ENCODE peak calls at places on chromosomes 6 and 20, in five cellular contexts. One of them, this sample, is unnamed.

GRCh38 chr6:85637579-85637978 is 5.1 kb downstream of the SYNCRIP start:
- DNase-seq in DMS153: no peak
- DNase-seq in astrocyte of the cerebellum: no peak
- DNase-seq in breast epithelium: no peak
- DNase-seq in mammary epithelial cell: no peak
- DNase-seq in this sample: no peak

GRCh38 chr6:139375239-139376053 is 998 bp upstream of the CITED2 start:
- DNase-seq in mammary epithelial cell: peak
- DNase-seq in breast epithelium: peak
- DNase-seq in DMS153: peak
- DNase-seq in astrocyte of the cerebellum: peak
- DNase-seq in this sample: peak

GRCh38 chr6:3893487-3893886 is 44.3 kb downstream of the FAM50B start:
- DNase-seq in breast epithelium: no peak
- DNase-seq in DMS153: no peak
- DNase-seq in mammary epithelial cell: no peak
- DNase-seq in astrocyte of the cerebellum: no peak
- DNase-seq in this sample: no peak

GRCh38 chr6:111871207-111871606 is 2.0 kb downstream of the FYN start:
- DNase-seq in astrocyte of the cerebellum: no peak
- DNase-seq in DMS153: no peak
- DNase-seq in mammary epithelial cell: no peak
- DNase-seq in breast epithelium: no peak
- DNase-seq in this sample: no peak

GRCh38 chr6:165548450-165548849 is 114.6 kb downstream of the PDE10A start:
- DNase-seq in breast epithelium: no peak
- DNase-seq in astrocyte of the cerebellum: no peak
- DNase-seq in mammary epithelial cell: no peak
- DNase-seq in DMS153: no peak
- DNase-seq in this sample: no peak

GRCh38 chr20:21102252-21102609 is 3.9 kb downstream of the LINC00237 start:
- DNase-seq in mammary epithelial cell: no peak
- DNase-seq in DMS153: no peak
- DNase-seq in breast epithelium: no peak
- DNase-seq in astrocyte of the cerebellum: no peak
- DNase-seq in this sample: peak

GRCh38 chr6:157953580-157954091 is 28.0 kb upstream of the SYNJ2 start:
- DNase-seq in mammary epithelial cell: no peak
- DNase-seq in breast epithelium: no peak
- DNase-seq in DMS153: no peak
- DNase-seq in astrocyte of the cerebellum: no peak
- DNase-seq in this sample: no peak

GRCh38 chr6:4788953-4789584 is 12.9 kb downstream of the CDYL start:
- DNase-seq in mammary epithelial cell: no peak
- DNase-seq in DMS153: no peak
- DNase-seq in astrocyte of the cerebellum: no peak
- DNase-seq in breast epithelium: no peak
- DNase-seq in this sample: no peak

GRCh38 chr6:27812805-27813626 is 99.2 kb downstream of the OR2B2 start:
- DNase-seq in mammary epithelial cell: no peak
- DNase-seq in astrocyte of the cerebellum: no peak
- DNase-seq in DMS153: no peak
- DNase-seq in breast epithelium: no peak
- DNase-seq in this sample: no peak

GRCh38 chr6:170210651-170211403 is 80.1 kb downstream of the DLL1 start:
- DNase-seq in astrocyte of the cerebellum: no peak
- DNase-seq in DMS153: no peak
- DNase-seq in mammary epithelial cell: no peak
- DNase-seq in breast epithelium: no peak
- DNase-seq in this sample: no peak

GRCh38 chr20:35001596-35002362 is 46.1 kb downstream of the MYH7B start:
- DNase-seq in DMS153: no peak
- DNase-seq in mammary epithelial cell: no peak
- DNase-seq in astrocyte of the cerebellum: no peak
- DNase-seq in breast epithelium: no peak
- DNase-seq in this sample: no peak

GRCh38 chr20:53737404-53738038 is 143.9 kb upstream of the ZNF217 start:
- DNase-seq in astrocyte of the cerebellum: no peak
- DNase-seq in DMS153: no peak
- DNase-seq in mammary epithelial cell: peak
- DNase-seq in breast epithelium: no peak
- DNase-seq in this sample: no peak

GRCh38 chr6:24215068-24215467 is 89.1 kb downstream of the NRSN1 start:
- DNase-seq in DMS153: no peak
- DNase-seq in breast epithelium: no peak
- DNase-seq in mammary epithelial cell: no peak
- DNase-seq in astrocyte of the cerebellum: no peak
- DNase-seq in this sample: no peak

GRCh38 chr6:149014631-149015171 is 267.9 kb downstream of the UST start:
- DNase-seq in DMS153: no peak
- DNase-seq in astrocyte of the cerebellum: no peak
- DNase-seq in breast epithelium: no peak
- DNase-seq in mammary epithelial cell: no peak
- DNase-seq in this sample: no peak

GRCh38 chr6:123564363-123564762 is 72.4 kb downstream of the TRDN start:
- DNase-seq in breast epithelium: no peak
- DNase-seq in mammary epithelial cell: no peak
- DNase-seq in astrocyte of the cerebellum: no peak
- DNase-seq in DMS153: no peak
- DNase-seq in this sample: no peak

GRCh38 chr6:53894086-53894485 is 99.3 kb downstream of the LRRC1 start:
- DNase-seq in astrocyte of the cerebellum: no peak
- DNase-seq in breast epithelium: no peak
- DNase-seq in DMS153: peak
- DNase-seq in mammary epithelial cell: peak
- DNase-seq in this sample: no peak

GRCh38 chr6:113909224-113909856 is 52.2 kb downstream of the MARCKS start:
- DNase-seq in breast epithelium: no peak
- DNase-seq in mammary epithelial cell: peak
- DNase-seq in astrocyte of the cerebellum: peak
- DNase-seq in DMS153: peak
- DNase-seq in this sample: peak

GRCh38 chr20:49448917-49449316 is 33.6 kb downstream of the KCNB1 start:
- DNase-seq in breast epithelium: no peak
- DNase-seq in astrocyte of the cerebellum: no peak
- DNase-seq in DMS153: no peak
- DNase-seq in mammary epithelial cell: no peak
- DNase-seq in this sample: no peak

GRCh38 chr6:29516108-29516507 is 28.4 kb upstream of the MAS1L start:
- DNase-seq in mammary epithelial cell: peak
- DNase-seq in astrocyte of the cerebellum: peak
- DNase-seq in DMS153: peak
- DNase-seq in breast epithelium: no peak
- DNase-seq in this sample: no peak

GRCh38 chr20:51020657-51021056 is 2.2 kb downstream of the KCNG1 start:
- DNase-seq in mammary epithelial cell: no peak
- DNase-seq in DMS153: no peak
- DNase-seq in breast epithelium: no peak
- DNase-seq in astrocyte of the cerebellum: no peak
- DNase-seq in this sample: no peak

GRCh38 chr6:49457771-49458170 is 5.3 kb downstream of the MMUT start:
- DNase-seq in breast epithelium: no peak
- DNase-seq in DMS153: no peak
- DNase-seq in astrocyte of the cerebellum: no peak
- DNase-seq in mammary epithelial cell: peak
- DNase-seq in this sample: no peak

GRCh38 chr6:112231609-112232060 is 22.7 kb downstream of the LAMA4 start:
- DNase-seq in mammary epithelial cell: peak
- DNase-seq in breast epithelium: no peak
- DNase-seq in astrocyte of the cerebellum: no peak
- DNase-seq in DMS153: peak
- DNase-seq in this sample: no peak

GRCh38 chr6:4134841-4135664 is at the start of gene ECI2:
- DNase-seq in breast epithelium: peak
- DNase-seq in mammary epithelial cell: peak
- DNase-seq in astrocyte of the cerebellum: no peak
- DNase-seq in DMS153: peak
- DNase-seq in this sample: no peak

GRCh38 chr6:13668291-13668928 is 43.2 kb downstream of the RANBP9 start:
- DNase-seq in breast epithelium: no peak
- DNase-seq in DMS153: no peak
- DNase-seq in mammary epithelial cell: peak
- DNase-seq in astrocyte of the cerebellum: no peak
- DNase-seq in this sample: no peak

GRCh38 chr20:11120451-11120850 is 446.7 kb upstream of the JAG1 start:
- DNase-seq in breast epithelium: no peak
- DNase-seq in astrocyte of the cerebellum: peak
- DNase-seq in mammary epithelial cell: no peak
- DNase-seq in DMS153: no peak
- DNase-seq in this sample: no peak

GRCh38 chr6:132798820-132799538 is 542 bp upstream of the SLC18B1 start:
- DNase-seq in mammary epithelial cell: peak
- DNase-seq in astrocyte of the cerebellum: peak
- DNase-seq in DMS153: peak
- DNase-seq in breast epithelium: peak
- DNase-seq in this sample: peak

GRCh38 chr6:3205913-3206312 is 21.5 kb downstream of the TUBB2B start:
- DNase-seq in astrocyte of the cerebellum: peak
- DNase-seq in DMS153: no peak
- DNase-seq in mammary epithelial cell: peak
- DNase-seq in breast epithelium: no peak
- DNase-seq in this sample: no peak

GRCh38 chr6:27129095-27129815 is 118.2 kb upstream of the PRSS16 start:
- DNase-seq in astrocyte of the cerebellum: no peak
- DNase-seq in breast epithelium: no peak
- DNase-seq in DMS153: peak
- DNase-seq in mammary epithelial cell: no peak
- DNase-seq in this sample: no peak

GRCh38 chr20:57392130-57392445 is 892 bp downstream of the RBM38 start:
- DNase-seq in breast epithelium: no peak
- DNase-seq in astrocyte of the cerebellum: no peak
- DNase-seq in DMS153: no peak
- DNase-seq in mammary epithelial cell: no peak
- DNase-seq in this sample: no peak

GRCh38 chr6:142760152-142760551 is 184.8 kb downstream of the HIVEP2 start:
- DNase-seq in mammary epithelial cell: no peak
- DNase-seq in breast epithelium: no peak
- DNase-seq in astrocyte of the cerebellum: no peak
- DNase-seq in DMS153: no peak
- DNase-seq in this sample: no peak

GRCh38 chr6:67935976-67936477 is 699.1 kb upstream of the ADGRB3 start:
- DNase-seq in DMS153: no peak
- DNase-seq in astrocyte of the cerebellum: no peak
- DNase-seq in breast epithelium: no peak
- DNase-seq in mammary epithelial cell: no peak
- DNase-seq in this sample: no peak

GRCh38 chr20:3472105-3472504 is 1.3 kb downstream of the ATRN start:
- DNase-seq in astrocyte of the cerebellum: no peak
- DNase-seq in breast epithelium: no peak
- DNase-seq in mammary epithelial cell: no peak
- DNase-seq in DMS153: no peak
- DNase-seq in this sample: no peak

GRCh38 chr6:131937219-131937618 is 14.0 kb downstream of the CCN2 start:
- DNase-seq in mammary epithelial cell: no peak
- DNase-seq in astrocyte of the cerebellum: peak
- DNase-seq in DMS153: no peak
- DNase-seq in breast epithelium: no peak
- DNase-seq in this sample: no peak

GRCh38 chr6:88823998-88824397 is 139.4 kb downstream of the RNGTT start:
- DNase-seq in DMS153: no peak
- DNase-seq in breast epithelium: no peak
- DNase-seq in astrocyte of the cerebellum: peak
- DNase-seq in mammary epithelial cell: peak
- DNase-seq in this sample: no peak

GRCh38 chr20:54017846-54018245 is 52.5 kb downstream of the BCAS1 start:
- DNase-seq in DMS153: no peak
- DNase-seq in breast epithelium: no peak
- DNase-seq in mammary epithelial cell: no peak
- DNase-seq in astrocyte of the cerebellum: no peak
- DNase-seq in this sample: no peak

GRCh38 chr6:109864050-109864449 is 114.1 kb upstream of the GPR6 start:
- DNase-seq in DMS153: no peak
- DNase-seq in mammary epithelial cell: no peak
- DNase-seq in astrocyte of the cerebellum: no peak
- DNase-seq in breast epithelium: no peak
- DNase-seq in this sample: no peak